ENCODE peak calls at places on chromosome 18, in six cellular contexts. One of them, this sample, is unnamed.

GRCh38 chr18:56202567-56203136 is 435.7 kb downstream of the TXNL1 start:
- DNase-seq in A549: no peak
- DNase-seq in endothelial cell of umbilical vein: peak
- DNase-seq in GM12878: no peak
- DNase-seq in K562: no peak
- DNase-seq in HepG2: no peak
- DNase-seq in this sample: no peak

GRCh38 chr18:2303517-2304238 is 267.6 kb downstream of the METTL4 start:
- DNase-seq in A549: peak
- DNase-seq in endothelial cell of umbilical vein: peak
- DNase-seq in GM12878: no peak
- DNase-seq in K562: peak
- DNase-seq in HepG2: no peak
- DNase-seq in this sample: no peak

GRCh38 chr18:67608909-67609308 is 92.4 kb upstream of the DSEL start:
- DNase-seq in A549: no peak
- DNase-seq in endothelial cell of umbilical vein: peak
- DNase-seq in GM12878: no peak
- DNase-seq in K562: no peak
- DNase-seq in HepG2: no peak
- DNase-seq in this sample: no peak

GRCh38 chr18:35862115-35862640 is 110.3 kb upstream of the RMP24 start:
- DNase-seq in A549: no peak
- DNase-seq in endothelial cell of umbilical vein: no peak
- DNase-seq in GM12878: no peak
- DNase-seq in K562: no peak
- DNase-seq in HepG2: no peak
- DNase-seq in this sample: no peak

GRCh38 chr18:8696749-8697211 is 8.6 kb upstream of the MTCL1 start:
- DNase-seq in A549: peak
- DNase-seq in endothelial cell of umbilical vein: peak
- DNase-seq in GM12878: no peak
- DNase-seq in K562: peak
- DNase-seq in HepG2: peak
- DNase-seq in this sample: peak

GRCh38 chr18:3248062-3248669 is 565 bp downstream of the MYL12A start:
- DNase-seq in A549: no peak
- DNase-seq in endothelial cell of umbilical vein: peak
- DNase-seq in GM12878: no peak
- DNase-seq in K562: no peak
- DNase-seq in HepG2: no peak
- DNase-seq in this sample: peak

GRCh38 chr18:36942264-36942663 is 113.3 kb downstream of the KIAA1328 start:
- DNase-seq in A549: peak
- DNase-seq in endothelial cell of umbilical vein: peak
- DNase-seq in GM12878: no peak
- DNase-seq in K562: peak
- DNase-seq in HepG2: peak
- DNase-seq in this sample: peak

GRCh38 chr18:72283148-72283925 is 260.8 kb downstream of the CBLN2 start:
- DNase-seq in A549: no peak
- DNase-seq in endothelial cell of umbilical vein: no peak
- DNase-seq in GM12878: no peak
- DNase-seq in K562: no peak
- DNase-seq in HepG2: no peak
- DNase-seq in this sample: no peak

GRCh38 chr18:73124165-73124564 is 256.4 kb upstream of the NETO1 start:
- DNase-seq in A549: no peak
- DNase-seq in endothelial cell of umbilical vein: no peak
- DNase-seq in GM12878: no peak
- DNase-seq in K562: no peak
- DNase-seq in HepG2: no peak
- DNase-seq in this sample: no peak

GRCh38 chr18:75859533-75859932 is 432.0 kb upstream of the SMIM21 start:
- DNase-seq in A549: no peak
- DNase-seq in endothelial cell of umbilical vein: no peak
- DNase-seq in GM12878: no peak
- DNase-seq in K562: no peak
- DNase-seq in HepG2: no peak
- DNase-seq in this sample: no peak

GRCh38 chr18:58338141-58338540 is 290.8 kb downstream of the ALPK2 start:
- DNase-seq in A549: no peak
- DNase-seq in endothelial cell of umbilical vein: no peak
- DNase-seq in GM12878: no peak
- DNase-seq in K562: no peak
- DNase-seq in HepG2: no peak
- DNase-seq in this sample: no peak

GRCh38 chr18:23966909-23967308 is 47.6 kb upstream of the TTC39C start:
- DNase-seq in A549: no peak
- DNase-seq in endothelial cell of umbilical vein: no peak
- DNase-seq in GM12878: no peak
- DNase-seq in K562: no peak
- DNase-seq in HepG2: no peak
- DNase-seq in this sample: no peak

GRCh38 chr18:49258938-49259337 is 201.5 kb downstream of the DYM start:
- DNase-seq in A549: no peak
- DNase-seq in endothelial cell of umbilical vein: no peak
- DNase-seq in GM12878: no peak
- DNase-seq in K562: no peak
- DNase-seq in HepG2: no peak
- DNase-seq in this sample: no peak

GRCh38 chr18:66495844-66496243 is 108.0 kb downstream of the CDH19 start:
- DNase-seq in A549: peak
- DNase-seq in endothelial cell of umbilical vein: peak
- DNase-seq in GM12878: no peak
- DNase-seq in K562: peak
- DNase-seq in HepG2: peak
- DNase-seq in this sample: peak

GRCh38 chr18:10045296-10045891 is 131.6 kb downstream of the VAPA start:
- DNase-seq in A549: no peak
- DNase-seq in endothelial cell of umbilical vein: no peak
- DNase-seq in GM12878: no peak
- DNase-seq in K562: no peak
- DNase-seq in HepG2: no peak
- DNase-seq in this sample: no peak

GRCh38 chr18:65035701-65036100 is 715.1 kb upstream of the CDH7 start:
- DNase-seq in A549: no peak
- DNase-seq in endothelial cell of umbilical vein: no peak
- DNase-seq in GM12878: no peak
- DNase-seq in K562: no peak
- DNase-seq in HepG2: no peak
- DNase-seq in this sample: no peak

GRCh38 chr18:11176416-11176815 is 27.0 kb upstream of the PIEZO2 start:
- DNase-seq in A549: peak
- DNase-seq in endothelial cell of umbilical vein: no peak
- DNase-seq in GM12878: no peak
- DNase-seq in K562: no peak
- DNase-seq in HepG2: no peak
- DNase-seq in this sample: no peak

GRCh38 chr18:33212363-33212762 is 228.2 kb downstream of the CCDC178 start:
- DNase-seq in A549: no peak
- DNase-seq in endothelial cell of umbilical vein: no peak
- DNase-seq in GM12878: no peak
- DNase-seq in K562: no peak
- DNase-seq in HepG2: no peak
- DNase-seq in this sample: no peak

GRCh38 chr18:52465391-52465790 is 125.4 kb downstream of the DCC start:
- DNase-seq in A549: no peak
- DNase-seq in endothelial cell of umbilical vein: no peak
- DNase-seq in GM12878: no peak
- DNase-seq in K562: no peak
- DNase-seq in HepG2: no peak
- DNase-seq in this sample: no peak

GRCh38 chr18:50396005-50396404 is 21.2 kb downstream of the SKA1 start:
- DNase-seq in A549: no peak
- DNase-seq in endothelial cell of umbilical vein: no peak
- DNase-seq in GM12878: no peak
- DNase-seq in K562: peak
- DNase-seq in HepG2: no peak
- DNase-seq in this sample: no peak

GRCh38 chr18:23189099-23189498 is 53.8 kb downstream of the CABLES1 start:
- DNase-seq in A549: no peak
- DNase-seq in endothelial cell of umbilical vein: no peak
- DNase-seq in GM12878: no peak
- DNase-seq in K562: no peak
- DNase-seq in HepG2: no peak
- DNase-seq in this sample: no peak

GRCh38 chr18:75204262-75204977 is 4.5 kb downstream of the PTGR3 start:
- DNase-seq in A549: no peak
- DNase-seq in endothelial cell of umbilical vein: no peak
- DNase-seq in GM12878: no peak
- DNase-seq in K562: no peak
- DNase-seq in HepG2: no peak
- DNase-seq in this sample: no peak

GRCh38 chr18:47997338-47997780 is 66.9 kb upstream of the SMAD2 start:
- DNase-seq in A549: peak
- DNase-seq in endothelial cell of umbilical vein: no peak
- DNase-seq in GM12878: no peak
- DNase-seq in K562: peak
- DNase-seq in HepG2: no peak
- DNase-seq in this sample: peak

DNA sequence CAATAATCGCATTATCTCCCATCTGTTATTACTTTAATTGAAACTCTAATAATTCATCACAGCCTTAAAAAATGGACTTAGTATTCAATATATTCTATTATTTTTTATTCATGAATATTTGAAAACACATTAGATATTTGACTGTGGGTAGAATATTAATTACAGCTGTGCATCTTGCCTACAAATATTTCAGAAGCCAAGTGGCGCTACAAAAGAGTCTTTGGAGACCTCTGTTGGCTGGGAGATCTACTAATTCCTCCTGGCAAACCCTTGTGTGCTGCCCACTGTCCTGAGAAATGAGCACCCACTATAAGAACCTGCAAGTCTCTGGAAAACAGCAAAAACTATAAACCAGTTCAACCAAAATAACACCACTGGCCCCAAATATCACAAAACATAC is 54.5 kb downstream of the PRELID3A start:
- DNase-seq in A549: no peak
- DNase-seq in endothelial cell of umbilical vein: no peak
- DNase-seq in GM12878: no peak
- DNase-seq in K562: no peak
- DNase-seq in HepG2: no peak
- DNase-seq in this sample: no peak
- TF ChIP-seq CTCF in A549: no peak
- TF ChIP-seq CTCF in endothelial cell of umbilical vein: no peak
- TF ChIP-seq CTCF in GM12878: no peak
- TF ChIP-seq CTCF in K562: no peak
- TF ChIP-seq CTCF in HepG2: no peak
- TF ChIP-seq CTCF in this sample: no peak

GRCh38 chr18:79068946-79069791 is at the start of gene ATP9B:
- DNase-seq in A549: peak
- DNase-seq in endothelial cell of umbilical vein: peak
- DNase-seq in GM12878: peak
- DNase-seq in K562: peak
- DNase-seq in HepG2: peak
- DNase-seq in this sample: peak

GRCh38 chr18:79068299-79068945 is 772 bp upstream of the ATP9B start:
- DNase-seq in A549: no peak
- DNase-seq in endothelial cell of umbilical vein: no peak
- DNase-seq in GM12878: peak
- DNase-seq in K562: no peak
- DNase-seq in HepG2: no peak
- DNase-seq in this sample: no peak

GRCh38 chr18:79069792-79070151 is 578 bp downstream of the ATP9B start:
- DNase-seq in A549: no peak
- DNase-seq in endothelial cell of umbilical vein: peak
- DNase-seq in GM12878: no peak
- DNase-seq in K562: no peak
- DNase-seq in HepG2: no peak
- DNase-seq in this sample: no peak

GRCh38 chr18:79070486-79070885 is 1.3 kb downstream of the ATP9B start:
- DNase-seq in A549: no peak
- DNase-seq in endothelial cell of umbilical vein: no peak
- DNase-seq in GM12878: no peak
- DNase-seq in K562: no peak
- DNase-seq in HepG2: no peak
- DNase-seq in this sample: no peak

GRCh38 chr18:79071037-79071960 is 2.1 kb downstream of the ATP9B start:
- DNase-seq in A549: no peak
- DNase-seq in endothelial cell of umbilical vein: no peak
- DNase-seq in GM12878: no peak
- DNase-seq in K562: peak
- DNase-seq in HepG2: no peak
- DNase-seq in this sample: peak
- H3K4me3 ChIP-seq in A549: no peak
- H3K4me3 ChIP-seq in endothelial cell of umbilical vein: no peak
- H3K4me3 ChIP-seq in GM12878: peak
- H3K4me3 ChIP-seq in K562: peak
- H3K4me3 ChIP-seq in HepG2: peak
- H3K4me3 ChIP-seq in this sample: peak

GRCh38 chr18:54358495-54358793 is 738 bp downstream of the C18orf54 start:
- DNase-seq in A549: no peak
- DNase-seq in endothelial cell of umbilical vein: peak
- DNase-seq in GM12878: no peak
- DNase-seq in K562: peak
- DNase-seq in HepG2: no peak
- DNase-seq in this sample: no peak

GRCh38 chr18:54357082-54357659 is 487 bp downstream of the STARD6 start:
- DNase-seq in A549: no peak
- DNase-seq in endothelial cell of umbilical vein: peak
- DNase-seq in GM12878: no peak
- DNase-seq in K562: no peak
- DNase-seq in HepG2: no peak
- DNase-seq in this sample: no peak

GRCh38 chr18:54357660-54358494 is at the start of the genes C18orf54 and STARD6:
- DNase-seq in A549: peak
- DNase-seq in endothelial cell of umbilical vein: peak
- DNase-seq in GM12878: peak
- DNase-seq in K562: peak
- DNase-seq in HepG2: peak
- DNase-seq in this sample: peak

GRCh38 chr18:54360406-54360805 is 2.7 kb downstream of the C18orf54 start:
- DNase-seq in A549: no peak
- DNase-seq in endothelial cell of umbilical vein: no peak
- DNase-seq in GM12878: no peak
- DNase-seq in K562: no peak
- DNase-seq in HepG2: peak
- DNase-seq in this sample: no peak

GRCh38 chr18:54359233-54359632 is 1.5 kb downstream of the C18orf54 start:
- DNase-seq in A549: no peak
- DNase-seq in endothelial cell of umbilical vein: peak
- DNase-seq in GM12878: no peak
- DNase-seq in K562: peak
- DNase-seq in HepG2: no peak
- DNase-seq in this sample: peak
- TF ChIP-seq MYC in A549: no peak
- TF ChIP-seq MYC in endothelial cell of umbilical vein: no peak
- TF ChIP-seq MYC in GM12878: no peak
- TF ChIP-seq MYC in K562: no peak
- TF ChIP-seq MYC in HepG2: no peak
- TF ChIP-seq MYC in this sample: no peak

DNA sequence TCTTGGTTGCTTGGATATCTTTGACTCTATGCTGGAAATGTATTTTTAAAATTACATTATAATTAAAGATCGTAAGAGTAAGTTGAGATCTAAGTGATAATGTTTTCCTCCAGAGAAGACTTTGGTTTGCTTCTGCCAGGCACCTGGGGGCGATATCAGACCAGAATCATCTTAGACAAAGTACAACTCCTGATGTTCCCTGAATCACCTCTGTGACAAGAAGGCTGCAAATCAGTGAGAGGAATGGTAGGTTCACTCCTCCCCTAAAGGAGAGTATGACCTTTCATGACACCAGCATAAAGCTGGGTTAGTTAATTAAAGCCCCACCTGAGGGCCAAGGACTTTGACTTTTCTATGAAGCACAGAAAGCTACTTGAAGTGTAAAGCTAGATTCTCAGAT is 114.4 kb upstream of the DTNA start:
- DNase-seq in A549: peak
- DNase-seq in endothelial cell of umbilical vein: peak
- DNase-seq in GM12878: no peak
- DNase-seq in K562: no peak
- DNase-seq in HepG2: peak
- DNase-seq in this sample: peak
- TF ChIP-seq CTCF in A549: peak
- TF ChIP-seq CTCF in endothelial cell of umbilical vein: no peak
- TF ChIP-seq CTCF in GM12878: no peak
- TF ChIP-seq CTCF in K562: no peak
- TF ChIP-seq CTCF in HepG2: peak
- TF ChIP-seq CTCF in this sample: no peak

This sample was measured in NB4.